ENCODE peak calls at places on chromosomes 6 and 20, in six cellular contexts. O, W, V, M, L and Q are unnamed samples.

GRCh38 chr6:124007915-124008688 is 204.4 kb downstream of the NKAIN2 start:
- DNase-seq in O (no peak), M (no peak), V (no peak), W (no peak), L (no peak), Q (no peak)

GRCh38 chr6:35396991-35397390 is 54.6 kb downstream of the PPARD start:
- DNase-seq in L (peak), W (no peak), O (no peak), V (peak), M (no peak), Q (no peak)

GRCh38 chr20:45823949-45824835 is 2.9 kb downstream of the TNNC2 start:
- DNase-seq in O (no peak), M (peak), V (peak), W (peak), L (peak), Q (no peak)

GRCh38 chr6:72420409-72420808 is 201.5 kb upstream of the KCNQ5 start:
- DNase-seq in L (peak), V (no peak), M (no peak), O (no peak), W (no peak), Q (no peak)

GRCh38 chr6:53894086-53894485 is 99.3 kb downstream of the LRRC1 start:
- DNase-seq in L (peak), M (no peak), O (no peak), V (peak), W (no peak), Q (peak)

GRCh38 chr20:44723391-44723790 is 8.2 kb downstream of the CCN5 start:
- DNase-seq in W (no peak), M (no peak), O (no peak), L (no peak), V (no peak), Q (no peak)

GRCh38 chr20:2900845-2901592 is 27.7 kb downstream of the PTPRA start:
- DNase-seq in V (no peak), O (no peak), L (no peak), W (no peak), M (no peak), Q (peak)

GRCh38 chr20:60691966-60692615 is 560.0 kb upstream of the CDH4 start:
- DNase-seq in W (no peak), L (no peak), O (no peak), V (no peak), M (no peak), Q (no peak)

GRCh38 chr6:154848580-154848979 is 115.4 kb downstream of the SCAF8 start:
- DNase-seq in L (no peak), M (peak), V (no peak), W (no peak), O (no peak), Q (no peak)

GRCh38 chr6:129233458-129234134 is 350.7 kb downstream of the LAMA2 start:
- DNase-seq in V (no peak), W (no peak), M (no peak), L (no peak), O (no peak), Q (peak)

GRCh38 chr20:37640600-37641561 is 52.9 kb upstream of the CTNNBL1 start:
- DNase-seq in M (peak), O (no peak), L (peak), V (peak), W (no peak), Q (no peak)

DNA sequence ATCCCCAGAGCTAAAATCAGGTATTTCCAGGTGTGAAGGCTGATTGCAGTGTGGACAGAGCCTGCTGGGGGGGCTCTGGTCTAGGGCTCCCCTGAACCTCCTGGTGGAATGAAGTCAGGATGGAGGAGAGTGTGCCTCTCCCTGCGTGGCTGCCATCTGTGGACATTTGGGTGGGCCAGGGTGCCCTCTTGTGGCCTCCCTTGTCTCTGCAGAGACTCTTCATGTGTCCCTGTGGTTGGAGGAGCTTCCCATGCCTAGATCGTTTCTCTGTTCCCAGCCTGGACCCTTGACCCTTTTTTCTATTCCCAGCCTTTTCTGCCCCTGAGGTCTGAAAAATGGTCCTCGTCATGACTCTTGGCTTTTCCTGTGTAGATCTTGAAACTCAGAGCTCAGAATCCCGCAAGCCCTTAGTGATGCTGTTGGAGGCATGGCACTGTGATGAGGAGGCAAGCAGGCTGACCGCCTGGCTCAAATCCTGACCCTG is 9.9 kb upstream of the PSMF1 start:
- DNase-seq in L (peak), O (peak), M (peak), W (peak), V (peak), Q (peak)
- TF ChIP-seq EZH2phosphoT487 in L (no peak), O (no peak), M (no peak), W (no peak), V (no peak), Q (no peak)

GRCh38 chr6:137849709-137850093 is 17.4 kb upstream of the TNFAIP3 start:
- DNase-seq in W (no peak), O (no peak), V (no peak), L (no peak), M (no peak), Q (no peak)
- H3K9ac ChIP-seq in W (no peak), O (no peak), V (no peak), L (no peak), M (no peak), Q (no peak)

GRCh38 chr6:46269447-46270229 is 98.9 kb upstream of the ENPP5 start:
- DNase-seq in V (no peak), M (no peak), L (no peak), W (no peak), O (no peak), Q (no peak)
- TF ChIP-seq EZH2phosphoT487 in V (no peak), M (no peak), L (no peak), W (no peak), O (no peak), Q (no peak)

GRCh38 chr6:68635412-68635705 is 277 bp downstream of the ADGRB3 start:
- DNase-seq in M (no peak), V (no peak), W (no peak), O (no peak), L (no peak), Q (no peak)
- H3K9ac ChIP-seq in M (no peak), V (peak), W (no peak), O (no peak), L (no peak), Q (peak)

GRCh38 chr6:3181105-3181504 is 23.8 kb upstream of the TUBB2A start:
- DNase-seq in M (no peak), L (no peak), O (no peak), W (no peak), V (no peak), Q (no peak)

GRCh38 chr6:3175742-3176321 is 18.5 kb upstream of the TUBB2A start:
- DNase-seq in W (no peak), M (no peak), V (peak), O (no peak), L (no peak), Q (no peak)

DNA sequence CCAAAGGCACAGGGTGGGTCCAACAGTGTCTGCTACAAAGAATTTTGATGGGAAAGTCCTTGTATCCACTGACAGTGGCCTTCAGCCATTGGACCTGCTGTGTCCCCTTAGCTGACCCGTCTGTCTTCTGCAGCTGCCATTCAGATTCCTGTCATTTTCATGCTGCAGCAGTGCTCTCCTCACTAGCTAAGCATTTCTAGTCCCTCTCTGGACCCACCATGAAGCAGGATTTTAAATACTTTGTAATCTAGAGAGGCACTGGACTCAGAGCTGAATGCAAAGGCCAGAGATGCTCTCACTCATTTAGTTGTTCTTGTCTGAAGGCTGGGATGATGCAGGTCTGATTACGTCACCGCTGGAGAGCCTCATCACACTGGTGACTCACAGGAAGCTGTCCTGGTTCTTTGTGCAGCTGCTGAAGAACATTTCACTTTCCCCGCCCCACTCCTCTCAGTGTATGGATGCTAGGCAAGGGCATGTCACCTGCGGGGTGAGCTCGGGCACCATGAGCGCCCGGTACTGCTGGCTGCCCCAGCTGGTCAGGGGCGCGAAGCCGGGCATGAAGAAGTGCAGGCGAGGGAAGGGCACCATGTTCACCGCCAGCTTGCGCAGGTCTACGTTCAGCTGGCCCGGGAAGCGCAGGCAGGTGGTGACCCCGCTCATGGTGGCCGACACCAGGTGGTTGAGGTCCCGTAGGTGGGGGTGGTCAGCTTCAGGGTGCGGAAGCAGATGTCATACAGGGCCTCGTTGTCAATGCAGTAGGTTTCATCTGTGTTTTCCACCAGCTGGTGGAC is 19.4 kb upstream of the TUBB2A start:
- DNase-seq in M (no peak), L (peak), O (peak), V (peak), W (no peak), Q (no peak)
- TF ChIP-seq EZH2phosphoT487 in M (no peak), L (no peak), O (no peak), V (no peak), W (no peak), Q (no peak)

DNA sequence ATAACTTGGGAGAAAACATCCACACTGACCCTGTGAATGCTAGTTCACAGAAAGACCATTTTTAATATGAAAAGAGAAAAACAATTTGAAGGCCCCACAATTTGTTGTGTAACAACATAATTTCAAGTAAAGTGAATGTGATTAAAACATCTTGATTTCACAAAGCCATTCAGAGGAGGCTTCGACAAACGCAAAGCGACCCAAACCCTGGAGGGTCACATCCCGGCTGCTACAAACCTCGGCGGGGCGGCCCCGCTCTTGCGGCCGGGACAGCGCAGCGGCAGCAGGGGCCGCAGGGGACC is 14.0 kb downstream of the FOXC1 start:
- DNase-seq in M (no peak), W (no peak), O (no peak), V (no peak), L (no peak), Q (no peak)
- H3K9ac ChIP-seq in M (no peak), W (no peak), O (no peak), V (no peak), L (no peak), Q (no peak)

GRCh38 chr6:119148825-119149525 is 70.5 kb upstream of the FAM184A start:
- DNase-seq in M (no peak), V (no peak), O (no peak), W (no peak), L (peak), Q (no peak)
- TF ChIP-seq EZH2phosphoT487 in M (no peak), V (no peak), O (no peak), W (no peak), L (no peak), Q (no peak)

GRCh38 chr6:144064831-144065668 is 30.3 kb downstream of the SF3B5 start:
- DNase-seq in W (peak), L (peak), V (no peak), O (no peak), M (no peak), Q (no peak)
- H3K9ac ChIP-seq in W (no peak), L (peak), V (peak), O (peak), M (no peak), Q (peak)

DNA sequence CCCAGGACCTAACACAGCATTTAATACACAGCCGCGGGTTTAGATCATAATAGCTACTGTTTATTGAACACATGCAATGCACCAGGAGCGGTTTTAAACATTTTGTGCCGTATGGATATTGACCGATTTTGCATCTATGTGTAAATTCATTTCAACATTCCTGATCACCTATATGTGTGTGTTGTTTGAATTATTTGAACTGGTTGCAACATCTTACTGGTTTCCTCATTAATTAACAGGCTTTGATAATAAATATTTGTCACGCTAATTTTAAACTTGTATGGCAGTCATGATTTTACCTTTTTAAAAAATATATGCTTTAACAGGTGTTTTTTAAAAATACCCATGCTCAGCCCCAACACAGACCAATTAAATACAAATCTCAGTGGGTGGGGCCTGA is 35.8 kb downstream of the CPNE5 start:
- DNase-seq in W (no peak), L (no peak), M (no peak), O (no peak), V (no peak), Q (no peak)
- TF ChIP-seq EZH2phosphoT487 in W (no peak), L (no peak), M (no peak), O (no peak), V (no peak), Q (no peak)

DNA sequence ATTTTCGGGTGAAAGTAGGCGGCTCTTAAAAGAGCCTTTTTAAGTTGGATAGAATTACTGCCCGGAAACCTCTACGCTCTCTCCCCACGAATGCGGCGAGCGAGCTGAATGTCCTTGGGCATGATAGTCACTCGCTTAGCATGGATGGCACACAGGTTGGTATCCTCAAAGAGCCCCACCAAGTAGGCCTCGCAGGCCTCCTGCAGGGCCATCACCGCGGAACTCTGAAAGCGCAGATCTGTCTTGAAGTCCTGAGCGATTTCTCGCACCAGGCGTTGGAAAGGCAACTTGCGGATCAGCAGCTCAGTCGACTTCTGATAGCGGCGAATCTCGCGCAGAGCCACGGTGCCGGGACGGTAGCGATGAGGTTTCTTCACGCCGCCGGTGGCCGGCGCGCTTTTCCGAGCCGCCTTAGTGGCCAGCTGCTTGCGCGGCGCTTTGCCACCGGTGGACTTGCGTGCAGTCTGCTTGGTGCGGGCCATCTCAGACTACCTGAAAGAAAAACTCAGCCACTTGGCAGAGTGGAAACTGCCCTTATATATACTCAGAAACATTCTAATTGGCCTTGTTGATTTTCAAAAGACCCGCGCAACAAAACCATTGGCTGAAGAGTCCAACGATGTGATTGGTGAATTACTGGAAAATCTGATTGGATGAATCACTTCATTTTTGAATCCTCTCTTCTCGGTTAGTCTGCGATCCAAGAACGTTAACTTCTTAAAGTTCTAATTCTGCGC is 93.9 kb upstream of the BTN3A2 start:
- DNase-seq in L (peak), V (no peak), M (peak), W (peak), O (no peak), Q (peak)
- H3K9ac ChIP-seq in L (peak), V (no peak), M (peak), W (peak), O (no peak), Q (peak)